ENCODE peak calls at places on chromosomes 1 and 21, in five cellular contexts. N is mesenchymal stem cell, A is H9, S is neuronal stem cell, C is H1. P is an unnamed sample. For H3K27me3, the result is how much of the 10 kb centered on the place peaks cover.

GRCh38 chr21:40512590-40512989 is 334.4 kb downstream of the DSCAM start:
- DNase-seq in N (no peak), A (peak), S (no peak), C (no peak), P (no peak)

GRCh38 chr1:119556423-119556822 is 49.4 kb downstream of the HSD3B1 start:
- DNase-seq in N (no peak), A (no peak), C (no peak), S (no peak), P (no peak)

GRCh38 chr1:3011127-3011526 is 10.1 kb upstream of the ACTRT2 start:
- DNase-seq in A (no peak), C (no peak), S (no peak), N (no peak), P (no peak)

GRCh38 chr1:30353637-30354036 is 369.7 kb downstream of the MATN1 start:
- DNase-seq in S (no peak), C (no peak), A (no peak), N (no peak), P (no peak)

GRCh38 chr21:44869860-44870747 is 3.4 kb downstream of the PTTG1IP start:
- DNase-seq in N (peak), S (no peak), A (peak), C (no peak), P (peak)

GRCh38 chr1:232319106-232319505 is 310.8 kb downstream of the SIPA1L2 start:
- DNase-seq in S (no peak), N (no peak), A (no peak), C (no peak), P (peak)

GRCh38 chr1:6302568-6302967 is 41.7 kb upstream of the GPR153 start:
- DNase-seq in A (no peak), C (no peak), N (no peak), S (no peak), P (no peak)

GRCh38 chr1:32939655-32940371 is 24.8 kb downstream of the RNF19B start:
- DNase-seq in N (peak), C (no peak), A (no peak), S (no peak), P (no peak)

GRCh38 chr1:77866296-77866695 is 22.1 kb upstream of the NEXN start:
- DNase-seq in C (peak), A (no peak), N (no peak), S (no peak), P (peak)

GRCh38 chr1:167905182-167905581 is 8.8 kb downstream of the ADCY10 start:
- DNase-seq in S (peak), A (peak), C (no peak), N (peak), P (no peak)

GRCh38 chr1:3318329-3318728 is 136.1 kb upstream of the ARHGEF16 start:
- DNase-seq in A (no peak), C (no peak), N (no peak), S (no peak), P (no peak)

GRCh38 chr1:41919131-41919530 is 409 bp upstream of the HIVEP3 start:
- DNase-seq in N (no peak), C (no peak), A (no peak), S (no peak), P (no peak)

GRCh38 chr1:215526147-215526845 is 40.8 kb upstream of the KCTD3 start:
- DNase-seq in C (no peak), A (no peak), N (peak), S (peak), P (peak)

GRCh38 chr1:16383917-16384316 is 16.9 kb downstream of the SZRD1 start:
- DNase-seq in C (no peak), N (no peak), S (no peak), A (no peak), P (no peak)

GRCh38 chr1:239909894-239910293 is 181.8 kb upstream of the FMN2 start:
- DNase-seq in S (no peak), N (no peak), C (no peak), A (no peak), P (peak)

GRCh38 chr1:182392045-182393028 is 747 bp upstream of the GLUL start:
- DNase-seq in S (no peak), A (no peak), N (peak), C (no peak), P (peak)

GRCh38 chr1:221284028-221284427 is 404.8 kb downstream of the HLX start:
- DNase-seq in N (peak), C (no peak), A (no peak), S (no peak), P (no peak)

GRCh38 chr1:23727362-23727811 is 15.9 kb upstream of the ELOA start:
- DNase-seq in S (no peak), N (peak), A (no peak), C (no peak), P (peak)

GRCh38 chr1:234977891-234978396 is 150.7 kb downstream of the TOMM20 start:
- DNase-seq in C (no peak), N (no peak), S (no peak), A (no peak), P (no peak)

GRCh38 chr1:111599781-111600180 is 19.8 kb upstream of the RAP1A start:
- DNase-seq in C (no peak), A (no peak), N (no peak), S (no peak), P (no peak)

GRCh38 chr1:230550428-230550827 is 91.9 kb upstream of the COG2 start:
- DNase-seq in N (peak), A (no peak), C (no peak), S (no peak), P (no peak)

GRCh38 chr1:97989094-97989680 is 68.4 kb upstream of the DPYD start:
- DNase-seq in N (no peak), S (no peak), C (no peak), A (no peak), P (peak)

GRCh38 chr1:62311473-62311943 is 7.7 kb downstream of the KANK4 start:
- DNase-seq in S (no peak), C (no peak), N (no peak), A (no peak), P (no peak)

GRCh38 chr1:180842482-180842881 is 70.2 kb upstream of the KIAA1614 start:
- DNase-seq in N (no peak), A (no peak), S (no peak), C (no peak), P (no peak)

GRCh38 chr21:45600248-45600647 is 43.3 kb upstream of the PCBP3 start:
- DNase-seq in S (no peak), C (no peak), A (no peak), N (no peak), P (no peak)

GRCh38 chr1:8078176-8078671 is 52.1 kb upstream of the ERRFI1 start:
- DNase-seq in S (no peak), N (peak), A (no peak), C (no peak), P (peak)

GRCh38 chr1:48302652-48303051 is 80.1 kb downstream of the SLC5A9 start:
- DNase-seq in A (no peak), N (no peak), S (no peak), C (no peak), P (no peak)

GRCh38 chr1:47703161-47703825 is 265.4 kb downstream of the FOXD2 start:
- DNase-seq in S (no peak), N (no peak), C (no peak), A (no peak), P (no peak)

GRCh38 chr1:60169206-60169605 is 95.6 kb upstream of the C1orf87 start:
- DNase-seq in A (no peak), S (no peak), N (no peak), C (no peak), P (no peak)

GRCh38 chr1:56070601-56071000 is 508.8 kb downstream of the PLPP3 start:
- DNase-seq in N (no peak), S (no peak), C (no peak), A (no peak), P (no peak)

GRCh38 chr1:162398999-162399580 is 12.8 kb downstream of the SH2D1B start:
- DNase-seq in C (no peak), S (no peak), A (no peak), N (no peak), P (no peak)
- H2AFZ ChIP-seq in C (peak), S (peak), A (no peak), N (no peak), P (no peak)

GRCh38 chr1:204871405-204872037 is 859 bp downstream of the NFASC start:
- DNase-seq in S (no peak), N (no peak), C (no peak), A (no peak), P (peak)
- H2BK12ac ChIP-seq in S (no peak), N (no peak), C (no peak), A (no peak), P (no peak)

DNA sequence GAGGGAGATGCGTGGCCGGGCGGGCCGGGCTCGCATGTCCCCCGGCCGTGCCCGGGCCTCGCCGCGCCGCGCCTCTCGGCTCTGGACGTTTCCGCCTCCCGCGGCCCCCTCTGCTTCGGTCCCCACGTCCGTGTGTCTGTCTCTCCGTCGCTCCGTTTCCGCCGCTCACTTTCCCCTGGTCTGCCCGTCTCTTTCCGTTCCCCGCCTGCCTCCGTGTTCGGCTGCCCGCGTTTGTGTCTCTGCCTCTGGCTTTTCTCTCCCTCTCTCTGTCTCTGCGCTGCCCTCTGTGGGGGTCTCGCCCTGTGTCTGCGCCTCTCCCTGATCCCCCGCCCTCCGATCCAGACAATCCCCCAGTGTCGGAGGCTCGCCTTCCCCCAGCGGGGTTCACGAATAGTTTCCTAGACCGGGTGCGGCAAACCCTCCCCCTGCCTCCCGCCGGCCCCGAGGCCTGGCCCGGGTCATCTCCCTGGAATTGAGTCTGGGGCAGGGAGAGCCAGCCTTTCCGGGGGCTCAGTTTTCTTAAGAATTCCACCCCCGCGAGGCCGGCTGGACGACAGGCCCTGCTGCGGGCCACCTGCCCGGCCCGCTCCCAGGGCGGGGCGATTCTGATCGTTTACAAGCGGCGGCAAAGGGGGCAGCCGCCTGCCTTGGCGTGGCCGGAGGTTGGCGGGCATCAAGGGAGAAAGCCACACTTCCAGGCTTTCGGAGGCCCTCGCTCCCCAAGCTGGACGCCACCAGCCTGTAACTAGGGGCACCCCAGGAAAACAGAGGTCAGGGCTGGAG is 841 bp downstream of the NBL1 start:
- DNase-seq in S (no peak), N (peak), A (no peak), C (no peak), P (peak)
- H3K27me3 ChIP-seq in S (under half), N (under half), A (under half), C (half or more), P (under half)

DNA sequence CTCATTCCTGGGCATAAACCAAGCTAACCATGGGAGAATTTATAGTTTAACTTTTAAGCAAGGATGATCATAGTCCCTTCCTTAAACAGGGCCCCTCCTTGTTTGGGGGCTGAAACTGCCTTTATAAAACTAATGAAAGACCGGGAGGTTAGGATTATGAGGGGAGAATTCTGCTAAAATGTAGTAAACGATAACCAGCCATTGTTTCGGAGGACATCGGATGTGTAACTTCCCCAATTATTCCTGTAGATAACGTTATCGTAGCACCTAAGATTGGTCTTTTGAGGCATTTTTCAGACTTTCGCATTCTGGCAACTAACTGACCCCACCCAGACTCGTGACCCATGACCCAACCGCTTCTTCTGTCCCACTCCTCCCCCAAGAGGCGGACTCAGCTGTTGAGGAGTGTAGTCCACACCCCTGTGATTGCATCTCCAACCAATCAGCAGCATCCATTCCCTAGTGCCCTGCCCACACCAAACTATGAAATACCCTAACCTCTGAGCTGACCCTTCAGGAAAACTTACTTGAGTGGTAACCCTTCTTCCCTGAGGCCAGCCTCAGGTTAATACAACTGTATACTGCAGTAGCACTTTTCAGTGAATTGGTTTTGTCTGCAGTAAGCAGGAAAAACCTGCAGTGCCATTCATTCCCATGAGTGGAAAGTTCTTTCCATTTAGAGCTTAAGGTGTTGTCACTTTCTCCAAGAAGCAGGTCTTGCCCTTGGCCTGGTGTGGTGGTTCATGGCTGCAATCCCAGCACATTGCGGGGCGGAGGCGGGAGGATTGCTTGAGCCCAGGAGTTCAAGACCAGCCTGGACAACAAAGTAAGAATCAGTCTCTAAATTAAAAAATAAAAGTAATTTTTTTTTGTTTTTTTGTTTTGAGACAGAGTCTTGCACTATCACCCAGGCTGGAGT is 823 bp upstream of the SYF2 start:
- DNase-seq in N (peak), A (peak), C (no peak), S (peak), P (peak)
- H2AFZ ChIP-seq in N (no peak), A (no peak), C (no peak), S (peak), P (peak)

GRCh38 chr1:173445164-173445563 is 32.0 kb upstream of the PRDX6 start:
- DNase-seq in N (no peak), S (no peak), A (no peak), C (no peak), P (no peak)
- H2BK12ac ChIP-seq in N (no peak), S (no peak), A (no peak), C (no peak), P (no peak)